ENCODE peak calls at places on chromosome 9, in eight cellular contexts. B is stomach, W is WERI-Rb-1, A is hepatocyte, R is HepG2, Q is choroid plexus epithelial cell, P is endodermal cell, K is SK-N-SH. J is an unnamed sample.

GRCh38 chr9:93451762-93452709 is 551 bp downstream of the FAM120A start:
- DNase-seq in B (peak), W (peak), A (peak), R (peak), Q (peak), P (peak), K (peak), J (peak)

GRCh38 chr9:87445646-87446045 is 52.0 kb upstream of the DAPK1 start:
- DNase-seq in B (peak), W (peak), A (peak), R (no peak), Q (peak), P (peak), K (no peak), J (peak)

GRCh38 chr9:8863886-8864881 is 1064.6 kb upstream of the DMAC1 start:
- DNase-seq in B (no peak), W (no peak), A (no peak), R (no peak), Q (peak), P (no peak), K (no peak), J (no peak)

GRCh38 chr9:105244996-105245719 is 707 bp downstream of the SLC44A1 start:
- DNase-seq in B (peak), W (peak), A (peak), R (no peak), Q (peak), P (peak), K (peak), J (peak)

GRCh38 chr9:134369416-134370212 is 43.4 kb downstream of the RXRA start:
- DNase-seq in B (no peak), W (no peak), A (no peak), R (peak), Q (no peak), P (no peak), K (no peak), J (no peak)

GRCh38 chr9:111974092-111974681 is 77.6 kb downstream of the UGCG start:
- DNase-seq in B (peak), W (no peak), A (peak), R (no peak), Q (peak), P (no peak), K (no peak), J (peak)

GRCh38 chr9:116151966-116152381 is 1.6 kb upstream of the PAPPA start:
- DNase-seq in B (no peak), W (no peak), A (peak), R (no peak), Q (peak), P (no peak), K (no peak), J (no peak)

GRCh38 chr9:130188860-130189481 is 16.8 kb downstream of the NCS1 start:
- DNase-seq in B (no peak), W (no peak), A (no peak), R (no peak), Q (no peak), P (no peak), K (no peak), J (no peak)

GRCh38 chr9:131024978-131025868 is 16.2 kb downstream of the LAMC3 start:
- DNase-seq in B (no peak), W (no peak), A (no peak), R (no peak), Q (no peak), P (no peak), K (no peak), J (no peak)

GRCh38 chr9:68708513-68708912 is 3.5 kb downstream of the PIP5K1B start:
- DNase-seq in B (no peak), W (no peak), A (no peak), R (no peak), Q (no peak), P (no peak), K (no peak), J (no peak)

GRCh38 chr9:130039504-130040147 is 3.4 kb downstream of the FNBP1 start:
- DNase-seq in B (no peak), W (peak), A (no peak), R (no peak), Q (peak), P (no peak), K (peak), J (no peak)

GRCh38 chr9:129163753-129164152 is 14.3 kb downstream of the IER5L start:
- DNase-seq in B (no peak), W (no peak), A (no peak), R (no peak), Q (no peak), P (no peak), K (no peak), J (no peak)

GRCh38 chr9:124000784-124001444 is 10.7 kb upstream of the LHX2 start:
- DNase-seq in B (no peak), W (no peak), A (no peak), R (no peak), Q (no peak), P (no peak), K (no peak), J (no peak)

GRCh38 chr9:126705311-126705766 is 91.6 kb downstream of the LMX1B start:
- DNase-seq in B (peak), W (peak), A (peak), R (peak), Q (peak), P (peak), K (peak), J (peak)

GRCh38 chr9:34124103-34124502 is 2.4 kb downstream of the DCAF12 start:
- DNase-seq in B (no peak), W (no peak), A (no peak), R (no peak), Q (no peak), P (no peak), K (no peak), J (no peak)

GRCh38 chr9:112700080-112700479 is 17.8 kb downstream of the INIP start:
- DNase-seq in B (no peak), W (no peak), A (no peak), R (peak), Q (peak), P (no peak), K (no peak), J (no peak)

GRCh38 chr9:134475051-134475790 is 149.0 kb downstream of the RXRA start:
- DNase-seq in B (peak), W (peak), A (peak), R (no peak), Q (peak), P (no peak), K (no peak), J (no peak)

GRCh38 chr9:37583522-37584121 is 7.4 kb upstream of the FBXO10 start:
- DNase-seq in B (no peak), W (no peak), A (no peak), R (no peak), Q (no peak), P (no peak), K (no peak), J (no peak)

GRCh38 chr9:97911970-97912369 is 10.3 kb downstream of the TRMO start:
- DNase-seq in B (no peak), W (no peak), A (no peak), R (no peak), Q (no peak), P (no peak), K (no peak), J (no peak)

GRCh38 chr9:69018688-69019087 is 4.8 kb upstream of the PRKACG start:
- DNase-seq in B (no peak), W (no peak), A (no peak), R (no peak), Q (no peak), P (no peak), K (no peak), J (no peak)

GRCh38 chr9:96209407-96210031 is 92.5 kb downstream of the HSD17B3 start:
- DNase-seq in B (no peak), W (no peak), A (peak), R (no peak), Q (peak), P (no peak), K (no peak), J (no peak)

DNA sequence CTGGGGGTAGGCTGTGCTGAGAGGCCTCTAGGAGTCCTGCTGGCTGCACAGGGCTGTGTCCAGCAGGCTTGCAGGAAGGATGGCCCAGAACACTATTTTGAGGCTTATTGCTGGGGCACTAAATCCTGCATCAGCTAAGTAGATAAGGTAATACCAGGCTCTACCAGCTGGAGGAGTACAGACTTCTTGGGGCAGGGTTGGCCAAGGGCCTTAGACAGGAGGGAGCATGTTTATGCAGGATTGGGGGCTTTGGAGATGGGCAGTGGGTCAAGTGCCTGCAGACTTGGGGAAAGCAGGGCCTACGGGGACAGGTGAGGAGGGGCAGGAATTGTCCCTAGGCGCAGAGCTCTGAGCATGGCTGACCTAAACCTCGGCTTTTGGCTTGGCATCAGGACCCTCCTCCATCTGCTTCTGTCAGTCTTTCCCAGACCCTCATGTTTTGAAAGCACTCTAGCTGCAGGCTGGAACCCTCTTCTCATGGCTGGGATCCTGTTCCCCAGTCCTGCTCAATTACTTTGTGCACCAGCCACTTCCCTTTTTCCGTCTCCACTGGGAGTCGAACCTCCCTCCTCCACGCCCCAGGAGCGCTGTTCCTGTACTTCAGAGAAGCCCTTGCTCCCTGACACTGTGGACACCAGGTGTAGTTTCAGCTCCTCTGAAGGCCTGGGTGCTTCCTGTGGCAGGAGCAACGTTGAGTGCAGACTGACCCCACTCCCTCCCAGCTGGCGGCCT is 61.0 kb upstream of the SPTLC1 start:
- DNase-seq in B (no peak), W (peak), A (no peak), R (no peak), Q (peak), P (peak), K (no peak), J (no peak)
- TF ChIP-seq CTCF in B (no peak), W (peak), A (no peak), R (peak), Q (peak), P (peak), K (no peak), J (no peak)

GRCh38 chr9:136089697-136090045 is 5.4 kb downstream of the NACC2 start:
- DNase-seq in B (no peak), W (no peak), A (no peak), R (no peak), Q (peak), P (no peak), K (peak), J (no peak)

GRCh38 chr9:136090768-136091581 is 4.1 kb downstream of the NACC2 start:
- DNase-seq in B (no peak), W (no peak), A (no peak), R (no peak), Q (no peak), P (peak), K (peak), J (no peak)

GRCh38 chr9:136088939-136089696 is 6.0 kb downstream of the NACC2 start:
- DNase-seq in B (no peak), W (no peak), A (no peak), R (no peak), Q (no peak), P (no peak), K (peak), J (no peak)

GRCh38 chr9:136091582-136092352 is 3.3 kb downstream of the NACC2 start:
- DNase-seq in B (no peak), W (no peak), A (no peak), R (no peak), Q (peak), P (no peak), K (no peak), J (no peak)

GRCh38 chr9:136090060-136090735 is 4.9 kb downstream of the NACC2 start:
- DNase-seq in B (no peak), W (no peak), A (no peak), R (no peak), Q (no peak), P (no peak), K (peak), J (no peak)
- TF ChIP-seq CTCF in B (no peak), W (no peak), A (no peak), R (no peak), Q (no peak), P (no peak), K (no peak), J (no peak)

DNA sequence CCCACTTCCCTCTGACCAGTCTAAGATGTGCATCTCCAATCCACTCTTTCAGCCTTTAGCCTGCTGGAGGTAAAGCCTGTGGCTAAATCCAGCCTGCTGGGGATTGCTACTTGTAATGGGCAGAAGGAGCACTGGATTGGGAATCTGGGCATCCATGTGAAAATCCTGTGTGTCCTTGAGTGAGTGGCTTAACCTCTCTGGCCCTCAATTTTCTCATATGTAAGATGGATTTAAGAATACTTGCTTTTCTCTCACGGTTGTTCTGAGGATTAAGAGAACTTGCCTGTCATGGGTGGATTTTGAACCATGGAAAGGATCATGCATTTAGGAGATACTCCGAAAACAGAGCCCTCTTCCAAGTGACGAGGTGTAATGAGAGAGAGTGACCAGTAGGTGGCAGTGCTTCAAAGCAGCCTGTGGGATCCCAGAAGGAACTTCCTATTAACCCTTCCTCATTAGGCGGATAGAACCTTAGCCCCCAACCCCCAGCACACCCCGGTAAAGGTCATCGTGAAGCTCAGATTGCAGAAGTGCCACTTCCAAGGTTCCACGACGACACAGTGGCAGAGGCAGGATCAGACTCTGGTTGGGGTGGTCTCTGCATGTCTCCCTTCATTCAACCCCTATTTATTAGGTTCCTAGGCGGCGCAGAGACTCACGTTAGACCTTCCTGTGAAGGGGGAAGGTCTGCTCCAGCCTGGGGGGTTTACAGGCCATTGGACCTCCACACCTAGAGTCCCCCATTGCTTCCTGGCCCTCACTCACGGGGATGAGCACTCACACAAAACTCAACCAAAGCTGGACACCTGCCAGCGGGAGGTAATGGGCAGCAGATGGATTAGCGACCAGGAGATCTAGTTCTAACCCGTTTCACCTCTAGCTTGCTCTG is 68.7 kb upstream of the ZNF618 start:
- DNase-seq in B (peak), W (peak), A (peak), R (peak), Q (peak), P (peak), K (peak), J (peak)
- TF ChIP-seq CTCF in B (peak), W (peak), A (peak), R (peak), Q (peak), P (peak), K (peak), J (peak)

GRCh38 chr9:36174731-36175130 is 5.5 kb downstream of the CCIN start:
- DNase-seq in B (no peak), W (no peak), A (no peak), R (no peak), Q (no peak), P (no peak), K (no peak), J (peak)
- TF ChIP-seq CTCF in B (no peak), W (no peak), A (no peak), R (no peak), Q (no peak), P (no peak), K (no peak), J (no peak)

GRCh38 chr9:89430995-89431394 is 66.9 kb downstream of the SEMA4D start:
- DNase-seq in B (peak), W (no peak), A (no peak), R (no peak), Q (no peak), P (no peak), K (no peak), J (no peak)

GRCh38 chr9:89428222-89428761 is 69.6 kb downstream of the SEMA4D start:
- DNase-seq in B (no peak), W (no peak), A (no peak), R (no peak), Q (no peak), P (no peak), K (no peak), J (no peak)

GRCh38 chr9:89426389-89426961 is 71.4 kb downstream of the SEMA4D start:
- DNase-seq in B (no peak), W (no peak), A (no peak), R (no peak), Q (no peak), P (no peak), K (no peak), J (no peak)

GRCh38 chr9:89427621-89428221 is 70.2 kb downstream of the SEMA4D start:
- DNase-seq in B (no peak), W (no peak), A (no peak), R (no peak), Q (no peak), P (no peak), K (no peak), J (no peak)

GRCh38 chr9:89428901-89429890 is 68.7 kb downstream of the SEMA4D start:
- DNase-seq in B (no peak), W (no peak), A (no peak), R (no peak), Q (no peak), P (peak), K (no peak), J (no peak)
- TF ChIP-seq CTCF in B (no peak), W (peak), A (peak), R (peak), Q (peak), P (peak), K (peak), J (peak)

GRCh38 chr9:132182609-132183073 is 20.8 kb downstream of the NTNG2 start:
- DNase-seq in B (no peak), W (peak), A (no peak), R (no peak), Q (peak), P (peak), K (peak), J (peak)
- TF ChIP-seq CTCF in B (no peak), W (peak), A (peak), R (peak), Q (peak), P (peak), K (peak), J (peak)

J was measured in nephron progenitor cell.